ENCODE peak calls at places on chromosomes 7 and 10, in six cellular contexts. A is AG04450, T is A549, G is HFF-Myc, H is neural progenitor cell, P is BJ. L is an unnamed sample.

GRCh38 chr7:86123476-86123875 is 520.2 kb upstream of the GRM3 start:
- DNase-seq in A (no peak), T (no peak), G (no peak), H (no peak), P (no peak), L (no peak)

GRCh38 chr10:105797234-105797890 is 1156.3 kb downstream of the SORCS3 start:
- DNase-seq in A (no peak), T (peak), G (no peak), H (peak), P (no peak), L (no peak)

GRCh38 chr7:34339061-34339526 is 318.9 kb upstream of the NPSR1 start:
- DNase-seq in A (no peak), T (no peak), G (no peak), H (no peak), P (no peak), L (no peak)

GRCh38 chr7:137953692-137954470 is 48.0 kb downstream of the CREB3L2 start:
- DNase-seq in A (no peak), T (peak), G (no peak), H (peak), P (no peak), L (no peak)

GRCh38 chr7:114921636-114922150 is at the start of gene MDFIC:
- DNase-seq in A (no peak), T (peak), G (no peak), H (peak), P (no peak), L (peak)

GRCh38 chr7:20798081-20798693 is 11.5 kb upstream of the SP8 start:
- DNase-seq in A (no peak), T (peak), G (no peak), H (peak), P (no peak), L (no peak)

GRCh38 chr10:97096327-97097153 is 89.2 kb downstream of the SLIT1 start:
- DNase-seq in A (no peak), T (no peak), G (no peak), H (peak), P (no peak), L (no peak)

GRCh38 chr10:596725-597345 is 92.6 kb downstream of the DIP2C start:
- DNase-seq in A (no peak), T (no peak), G (no peak), H (no peak), P (no peak), L (no peak)

GRCh38 chr7:121529003-121529402 is 132.9 kb upstream of the FAM3C start:
- DNase-seq in A (no peak), T (no peak), G (no peak), H (no peak), P (no peak), L (no peak)

GRCh38 chr10:43667317-43667731 is 18.6 kb upstream of the ZNF32 start:
- DNase-seq in A (no peak), T (peak), G (no peak), H (peak), P (no peak), L (no peak)

GRCh38 chr7:143345428-143345900 is 17.0 kb downstream of the FAM131B start:
- DNase-seq in A (no peak), T (peak), G (peak), H (peak), P (no peak), L (peak)

GRCh38 chr7:135386776-135387175 is 123.1 kb downstream of the CNOT4 start:
- DNase-seq in A (no peak), T (no peak), G (no peak), H (no peak), P (no peak), L (no peak)

GRCh38 chr7:151081170-151082101 is 827 bp upstream of the FASTK start:
- DNase-seq in A (no peak), T (no peak), G (no peak), H (peak), P (no peak), L (no peak)

GRCh38 chr10:62264702-62265436 is 3.8 kb downstream of the RTKN2 start:
- DNase-seq in A (peak), T (peak), G (peak), H (peak), P (peak), L (peak)

GRCh38 chr7:126302639-126303038 is 950.1 kb downstream of the GRM8 start:
- DNase-seq in A (no peak), T (no peak), G (no peak), H (no peak), P (no peak), L (no peak)

GRCh38 chr10:121002586-121003205 is 151.5 kb downstream of the WDR11 start:
- DNase-seq in A (no peak), T (no peak), G (no peak), H (no peak), P (no peak), L (no peak)

GRCh38 chr7:31933481-31933880 is 136.7 kb downstream of the PDE1C start:
- DNase-seq in A (no peak), T (no peak), G (no peak), H (no peak), P (no peak), L (no peak)

GRCh38 chr10:48792687-48793096 is 108.0 kb downstream of the WDFY4 start:
- DNase-seq in A (peak), T (no peak), G (peak), H (no peak), P (peak), L (no peak)

GRCh38 chr7:30269398-30269964 is 14.9 kb upstream of the ZNRF2 start:
- DNase-seq in A (no peak), T (no peak), G (no peak), H (no peak), P (no peak), L (no peak)

GRCh38 chr10:110512461-110513187 is 14.9 kb downstream of the DUSP5 start:
- DNase-seq in A (peak), T (peak), G (peak), H (no peak), P (no peak), L (no peak)

GRCh38 chr7:2540641-2541051 is 14.7 kb downstream of the BRAT1 start:
- DNase-seq in A (no peak), T (no peak), G (no peak), H (no peak), P (no peak), L (no peak)

GRCh38 chr10:96524745-96525144 is 11.0 kb upstream of the TLL2 start:
- DNase-seq in A (no peak), T (no peak), G (no peak), H (no peak), P (no peak), L (no peak)

GRCh38 chr10:77702166-77702565 is 64.6 kb upstream of the KCNMA1 start:
- DNase-seq in A (peak), T (no peak), G (peak), H (no peak), P (peak), L (no peak)

GRCh38 chr7:75630549-75630948 is 108.2 kb downstream of the HIP1 start:
- DNase-seq in A (no peak), T (no peak), G (no peak), H (no peak), P (no peak), L (no peak)

GRCh38 chr7:113015038-113015645 is 71.5 kb downstream of the GPR85 start:
- DNase-seq in A (no peak), T (peak), G (no peak), H (no peak), P (no peak), L (no peak)

GRCh38 chr7:24049296-24049695 is 234.7 kb upstream of the NPY start:
- DNase-seq in A (no peak), T (no peak), G (no peak), H (no peak), P (no peak), L (no peak)

GRCh38 chr10:28906934-28907333 is 229.6 kb downstream of the BAMBI start:
- DNase-seq in A (no peak), T (no peak), G (no peak), H (no peak), P (no peak), L (no peak)

GRCh38 chr10:12800302-12800701 is 201.2 kb downstream of the CCDC3 start:
- DNase-seq in A (no peak), T (no peak), G (no peak), H (no peak), P (no peak), L (no peak)

GRCh38 chr7:134632937-134633540 is 13.6 kb upstream of the BPGM start:
- DNase-seq in A (no peak), T (peak), G (no peak), H (peak), P (no peak), L (peak)

GRCh38 chr10:90887555-90887954 is 15.8 kb downstream of the RPP30 start:
- DNase-seq in A (no peak), T (no peak), G (no peak), H (no peak), P (no peak), L (no peak)

GRCh38 chr7:25894902-25895791 is 256.9 kb upstream of the NFE2L3 start:
- DNase-seq in A (no peak), T (peak), G (peak), H (peak), P (no peak), L (peak)

GRCh38 chr7:39624202-39624807 is 933 bp downstream of the RALA start:
- DNase-seq in A (no peak), T (no peak), G (no peak), H (peak), P (no peak), L (no peak)

GRCh38 chr10:6182454-6183098 is 20.2 kb upstream of the PFKFB3 start:
- DNase-seq in A (no peak), T (no peak), G (no peak), H (no peak), P (no peak), L (no peak)

GRCh38 chr7:93723424-93724124 is 149.1 kb upstream of the CALCR start:
- DNase-seq in A (no peak), T (no peak), G (no peak), H (peak), P (no peak), L (peak)

GRCh38 chr10:80259405-80259871 is 30.0 kb downstream of the MAT1A start:
- DNase-seq in A (no peak), T (no peak), G (no peak), H (no peak), P (no peak), L (no peak)

GRCh38 chr7:143013897-143014296 is 13.0 kb downstream of the OR9A2 start:
- DNase-seq in A (peak), T (no peak), G (peak), H (no peak), P (peak), L (no peak)

GRCh38 chr10:103053659-103054581 is 135.8 kb downstream of the CNNM2 start:
- DNase-seq in A (peak), T (peak), G (peak), H (peak), P (peak), L (peak)
- TF ChIP-seq CTCF in A (peak), T (peak), G (peak), H (peak), P (peak), L (no peak)

GRCh38 chr7:154693646-154694045 is 309.3 kb downstream of the PAXIP1 start:
- DNase-seq in A (no peak), T (no peak), G (no peak), H (no peak), P (no peak), L (no peak)
- TF ChIP-seq CTCF in A (no peak), T (no peak), G (no peak), H (peak), P (no peak), L (no peak)

GRCh38 chr10:123582084-123582989 is 83.8 kb upstream of the GPR26 start:
- DNase-seq in A (no peak), T (peak), G (peak), H (peak), P (no peak), L (peak)
- TF ChIP-seq CTCF in A (peak), T (peak), G (peak), H (peak), P (peak), L (peak)

DNA sequence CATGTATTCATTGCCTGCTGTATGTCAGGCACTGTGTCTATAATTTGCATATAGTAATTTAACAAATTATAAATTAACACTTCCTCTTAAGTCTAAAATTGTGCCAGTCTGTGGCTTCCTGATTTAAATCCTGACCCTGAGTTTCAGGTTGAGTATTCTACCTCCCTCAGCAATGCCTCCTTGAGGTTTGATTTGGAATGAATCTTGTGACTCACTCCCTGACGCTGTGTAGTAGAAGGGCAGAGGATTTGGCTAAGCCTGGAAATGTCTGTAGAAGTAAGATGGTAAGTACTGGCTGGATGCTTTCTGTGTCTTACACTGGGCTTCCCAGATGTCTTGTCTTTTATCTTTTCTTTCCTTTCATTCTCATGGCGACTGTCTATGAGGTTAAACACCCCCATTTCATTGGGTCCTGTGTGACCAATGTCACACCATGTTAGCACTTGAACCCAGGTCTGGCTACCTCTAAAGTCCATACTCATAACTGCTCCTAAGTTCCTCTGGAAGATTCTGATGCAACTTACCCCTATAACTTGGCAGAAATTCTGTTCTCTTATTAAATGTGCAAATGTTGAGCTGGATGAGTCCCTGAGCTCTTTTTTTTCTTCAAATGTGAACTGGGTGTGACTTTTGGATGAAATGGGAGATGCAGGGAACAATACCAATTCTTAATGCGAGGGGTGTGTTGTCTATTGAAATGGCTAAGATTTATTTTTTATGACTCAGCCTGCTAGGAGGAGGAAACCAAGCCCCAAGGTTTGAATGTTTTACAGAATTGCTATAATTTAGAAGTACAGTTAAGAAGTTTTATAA is 48.5 kb downstream of the PLCE1 start:
- DNase-seq in A (peak), T (peak), G (peak), H (no peak), P (peak), L (no peak)
- TF ChIP-seq CTCF in A (peak), T (peak), G (no peak), H (no peak), P (peak), L (no peak)

GRCh38 chr10:95496951-95497350 is 64.2 kb downstream of the SORBS1 start:
- DNase-seq in A (no peak), T (no peak), G (no peak), H (no peak), P (no peak), L (no peak)
- TF ChIP-seq CTCF in A (no peak), T (no peak), G (no peak), H (no peak), P (no peak), L (no peak)

GRCh38 chr10:71302874-71303568 is 16.0 kb upstream of the SLC29A3 start:
- DNase-seq in A (no peak), T (peak), G (no peak), H (peak), P (no peak), L (no peak)
- TF ChIP-seq CTCF in A (peak), T (peak), G (peak), H (peak), P (peak), L (peak)

GRCh38 chr10:100100651-100101525 is 19.2 kb upstream of the CPN1 start:
- DNase-seq in A (peak), T (peak), G (peak), H (peak), P (no peak), L (no peak)
- TF ChIP-seq CTCF in A (peak), T (peak), G (no peak), H (peak), P (peak), L (no peak)